ENCODE peak calls at places on chromosomes 11 and 22, in seven cellular contexts. Z, Y, O, M, T, K and J are unnamed samples.

GRCh38 chr11:86592047-86592564 is 80.3 kb downstream of the ME3 start:
- DNase-seq in T (no peak), Z (no peak), M (no peak), O (no peak), K (peak), Y (no peak), J (peak)

GRCh38 chr22:42214625-42215415 is 55.6 kb downstream of the TCF20 start:
- DNase-seq in M (no peak), O (no peak), Z (no peak), T (no peak), K (no peak), Y (no peak), J (no peak)

GRCh38 chr11:119368121-119369034 is 13.1 kb downstream of the USP2 start:
- DNase-seq in Y (peak), K (peak), Z (peak), T (no peak), O (no peak), M (peak), J (peak)

GRCh38 chr11:92457250-92457649 is 232.6 kb downstream of the FAT3 start:
- DNase-seq in T (no peak), K (peak), O (no peak), M (no peak), Z (no peak), Y (no peak), J (no peak)

GRCh38 chr22:48800036-48800885 is 1027.4 kb downstream of the BRD1 start:
- DNase-seq in T (no peak), Y (no peak), Z (no peak), M (no peak), O (no peak), K (no peak), J (no peak)

GRCh38 chr22:44672632-44673031 is 29.4 kb upstream of the PRR5 start:
- DNase-seq in O (no peak), Z (no peak), T (no peak), M (no peak), K (no peak), Y (no peak), J (no peak)

GRCh38 chr11:120977470-120977869 is 46.4 kb upstream of the TBCEL start:
- DNase-seq in Y (no peak), T (no peak), K (peak), M (no peak), O (no peak), Z (no peak), J (no peak)

GRCh38 chr22:25030636-25031035 is 78.1 kb downstream of the KIAA1671 start:
- DNase-seq in O (no peak), T (no peak), K (no peak), Y (no peak), Z (no peak), M (no peak), J (no peak)

GRCh38 chr11:33147559-33147958 is 13.7 kb downstream of the CSTF3 start:
- DNase-seq in Y (no peak), T (no peak), K (peak), M (no peak), Z (no peak), O (no peak), J (no peak)

GRCh38 chr22:47201186-47201995 is 438.9 kb downstream of the TBC1D22A start:
- DNase-seq in M (peak), Z (no peak), O (no peak), T (no peak), K (no peak), Y (no peak), J (no peak)

GRCh38 chr22:50329236-50329635 is 2.4 kb upstream of the DENND6B start:
- DNase-seq in T (no peak), M (no peak), Z (no peak), K (peak), Y (no peak), O (no peak), J (peak)

GRCh38 chr11:127789887-127790286 is 789.3 kb upstream of the KIRREL3 start:
- DNase-seq in M (no peak), Z (peak), Y (peak), O (peak), T (no peak), K (peak), J (peak)

GRCh38 chr11:2277933-2278523 is 7.6 kb upstream of the ASCL2 start:
- DNase-seq in O (no peak), T (no peak), M (no peak), K (no peak), Y (no peak), Z (no peak), J (no peak)

GRCh38 chr11:6219359-6219758 is 14.0 kb downstream of the C11orf42 start:
- DNase-seq in M (no peak), K (peak), T (no peak), O (no peak), Y (peak), Z (no peak), J (peak)

GRCh38 chr11:7869467-7869866 is 61.6 kb downstream of the OR10A6 start:
- DNase-seq in Y (no peak), K (no peak), O (no peak), M (no peak), Z (no peak), T (no peak), J (peak)

GRCh38 chr11:67539588-67539987 is 16.3 kb upstream of the CABP2 start:
- DNase-seq in M (no peak), Z (no peak), O (no peak), Y (no peak), T (no peak), K (peak), J (no peak)

GRCh38 chr22:19721486-19722172 is 1.7 kb upstream of the GP1BB start:
- DNase-seq in T (no peak), O (peak), K (no peak), M (no peak), Z (no peak), Y (no peak), J (no peak)

GRCh38 chr11:70581991-70582885 is 183.9 kb downstream of the CTTN start:
- DNase-seq in O (no peak), Y (no peak), Z (no peak), M (peak), K (no peak), T (no peak), J (no peak)

GRCh38 chr11:29448246-29448877 is 568.5 kb downstream of the KCNA4 start:
- DNase-seq in Z (no peak), O (peak), K (peak), Y (peak), T (no peak), M (no peak), J (peak)

GRCh38 chr22:23399367-23400285 is 180.5 kb downstream of the IGLL1 start:
- DNase-seq in O (no peak), K (no peak), Z (no peak), T (no peak), Y (no peak), M (no peak), J (no peak)

GRCh38 chr22:23163665-23164064 is 16.6 kb upstream of the BCR start:
- DNase-seq in T (no peak), K (no peak), O (no peak), M (no peak), Z (peak), Y (no peak), J (no peak)

GRCh38 chr11:35735903-35736302 is 73.3 kb downstream of the TRIM44 start:
- DNase-seq in Z (no peak), O (no peak), T (no peak), K (no peak), M (no peak), Y (no peak), J (peak)

GRCh38 chr22:36320553-36320952 is 67.2 kb downstream of the MYH9 start:
- DNase-seq in Z (no peak), M (no peak), T (no peak), Y (no peak), O (no peak), K (no peak), J (no peak)

GRCh38 chr11:70502677-70503076 is 104.3 kb downstream of the CTTN start:
- DNase-seq in T (no peak), M (no peak), Y (no peak), O (no peak), Z (peak), K (no peak), J (no peak)

GRCh38 chr11:116691779-116692178 is 81.0 kb downstream of the BUD13 start:
- DNase-seq in K (peak), O (peak), Y (no peak), T (no peak), M (no peak), Z (peak), J (peak)

GRCh38 chr11:107508858-107509244 is 51.2 kb upstream of the CWF19L2 start:
- DNase-seq in M (no peak), Y (no peak), Z (no peak), K (no peak), T (no peak), O (no peak), J (no peak)

GRCh38 chr11:122637538-122637937 is 18.0 kb upstream of the UBASH3B start:
- DNase-seq in O (no peak), K (no peak), Z (no peak), Y (no peak), T (no peak), M (no peak), J (no peak)

GRCh38 chr22:25172153-25172552 is 27.5 kb upstream of the CRYBB3 start:
- DNase-seq in Z (peak), T (no peak), M (no peak), Y (peak), O (no peak), K (no peak), J (no peak)

GRCh38 chr11:119089319-119089718 is 4.6 kb downstream of the HMBS start:
- DNase-seq in T (no peak), K (no peak), Z (no peak), O (no peak), M (no peak), Y (no peak), J (no peak)

GRCh38 chr11:64339754-64340408 is at the start of gene CCDC88B:
- DNase-seq in Z (no peak), T (peak), K (no peak), M (peak), Y (no peak), O (no peak), J (no peak)

GRCh38 chr11:119676461-119677020 is 52.5 kb downstream of the NECTIN1 start:
- DNase-seq in Z (no peak), O (no peak), Y (no peak), T (no peak), M (no peak), K (peak), J (peak)

GRCh38 chr11:1701041-1701807 is 4.2 kb downstream of the KRTAP5-6 start:
- DNase-seq in M (no peak), K (no peak), T (no peak), O (no peak), Y (no peak), Z (no peak), J (no peak)

GRCh38 chr11:9922806-9923205 is 258.9 kb downstream of the SWAP70 start:
- DNase-seq in Z (no peak), M (no peak), K (peak), Y (no peak), T (no peak), O (peak), J (peak)

GRCh38 chr11:71391786-71392185 is 56.4 kb downstream of the DHCR7 start:
- DNase-seq in O (no peak), Y (no peak), Z (no peak), K (no peak), M (no peak), T (no peak), J (no peak)

GRCh38 chr22:35352214-35353111 is 28.4 kb upstream of the HMOX1 start:
- DNase-seq in T (peak), M (peak), Y (peak), K (no peak), O (peak), Z (no peak), J (no peak)

GRCh38 chr11:7514099-7514725 is 413 bp downstream of the PPFIBP2 start:
- DNase-seq in Y (no peak), O (no peak), K (no peak), M (no peak), Z (no peak), T (no peak), J (peak)

GRCh38 chr22:42883121-42883520 is 26.0 kb upstream of the ARFGAP3 start:
- DNase-seq in T (no peak), O (no peak), K (no peak), M (no peak), Z (no peak), Y (no peak), J (no peak)

GRCh38 chr11:47272706-47273105 is 2.8 kb downstream of the MADD start:
- DNase-seq in M (no peak), O (no peak), K (peak), T (no peak), Z (no peak), Y (no peak), J (peak)